ENCODE peak calls at places on chromosomes 3 and 15, in nine cellular contexts. J is T-cell; O is activated CD8-positive, alpha-beta memory T cell treated with anti-CD3 and anti-CD28 coated beads for 48 hours; I is activated CD4-positive, alpha-beta memory T cell treated with anti-CD3 and anti-CD28 coated beads for 36 hours; X is Calu3; Z is NCI-H69; V is iris pigment epithelial cell; Q is A549; U is fibroblast of the conjunctiva. A is an unnamed sample.

GRCh38 chr15:89197503-89197971 is 23.8 kb downstream of the RLBP1 start:
- DNase-seq in J (no peak), O (no peak), I (peak; percentile 55), X (peak; percentile 39), Z (no peak), V (no peak), Q (no peak), U (no peak), A (no peak)

GRCh38 chr3:109257269-109257668 is 59.0 kb downstream of the DPPA2 start:
- DNase-seq in J (no peak), O (no peak), I (no peak), X (no peak), Z (no peak), V (peak; percentile 76), Q (no peak), U (peak; percentile 8), A (peak; percentile 92)

GRCh38 chr15:55799287-55800212 is 56.6 kb upstream of the PRTG start:
- DNase-seq in J (no peak), O (no peak), I (peak; percentile 48), X (peak; percentile 82), Z (peak; percentile 77), V (peak; percentile 59), Q (peak; percentile 63), U (no peak), A (peak; percentile 69)

GRCh38 chr3:57130426-57131209 is 34.5 kb downstream of the IL17RD start:
- DNase-seq in J (no peak), O (no peak), I (no peak), X (no peak), Z (peak; percentile 85), V (no peak), Q (no peak), U (no peak), A (peak; percentile 25)

GRCh38 chr15:64343222-64343621 is 12.8 kb downstream of the CSNK1G1 start:
- DNase-seq in J (no peak), O (no peak), I (no peak), X (no peak), Z (no peak), V (no peak), Q (no peak), U (no peak), A (peak; percentile 13)

GRCh38 chr15:86001200-86001599 is 78.5 kb upstream of the AGBL1 start:
- DNase-seq in J (no peak), O (no peak), I (no peak), X (no peak), Z (no peak), V (no peak), Q (no peak), U (no peak), A (no peak)

GRCh38 chr3:171770689-171771620 is 39.3 kb downstream of the PLD1 start:
- DNase-seq in J (no peak), O (no peak), I (no peak), X (peak; percentile 69), Z (peak; percentile 88), V (peak; percentile 96), Q (peak; percentile 45), U (peak; percentile 85), A (peak; percentile 94)

GRCh38 chr15:64903331-64903950 is 8.3 kb upstream of the ANKDD1A start:
- DNase-seq in J (no peak), O (no peak), I (peak; percentile 52), X (no peak), Z (no peak), V (no peak), Q (no peak), U (no peak), A (no peak)

GRCh38 chr15:59020321-59020720 is 32.9 kb downstream of the RNF111 start:
- DNase-seq in J (no peak), O (no peak), I (no peak), X (no peak), Z (no peak), V (peak; percentile 25), Q (no peak), U (no peak), A (no peak)

GRCh38 chr15:50012790-50013189 is 106.2 kb downstream of the ATP8B4 start:
- DNase-seq in J (no peak), O (no peak), I (no peak), X (no peak), Z (no peak), V (no peak), Q (no peak), U (no peak), A (no peak)

GRCh38 chr15:62071711-62072308 is 5.0 kb downstream of the C2CD4A start:
- DNase-seq in J (no peak), O (no peak), I (no peak), X (no peak), Z (peak; percentile 69), V (peak; percentile 56), Q (peak; percentile 61), U (peak; percentile 31), A (peak; percentile 74)

GRCh38 chr3:46693897-46694235 is 387 bp upstream of the ALS2CL start:
- DNase-seq in J (peak; percentile 41), O (no peak), I (peak; percentile 63), X (no peak), Z (no peak), V (no peak), Q (no peak), U (no peak), A (no peak)

GRCh38 chr3:176663376-176663775 is 533.9 kb downstream of the TBL1XR1 start:
- DNase-seq in J (no peak), O (no peak), I (no peak), X (no peak), Z (peak; percentile 30), V (peak; percentile 57), Q (no peak), U (no peak), A (peak; percentile 21)

GRCh38 chr3:172582712-172583111 is 59.5 kb upstream of the TNFSF10 start:
- DNase-seq in J (no peak), O (no peak), I (no peak), X (no peak), Z (no peak), V (peak; percentile 75), Q (no peak), U (peak; percentile 33), A (peak; percentile 59)

GRCh38 chr3:128112406-128112968 is 11.1 kb downstream of the RUVBL1 start:
- DNase-seq in J (peak; percentile 17), O (no peak), I (peak; percentile 76), X (no peak), Z (peak; percentile 79), V (peak; percentile 91), Q (peak; percentile 36), U (peak; percentile 84), A (peak; percentile 94)

GRCh38 chr15:49331951-49332350 is 91.1 kb upstream of the FGF7 start:
- DNase-seq in J (no peak), O (no peak), I (no peak), X (no peak), Z (no peak), V (peak; percentile 19), Q (no peak), U (no peak), A (peak; percentile 35)

GRCh38 chr3:149585401-149585726 is 72.5 kb downstream of the WWTR1 start:
- DNase-seq in J (no peak), O (no peak), I (no peak), X (no peak), Z (no peak), V (peak; percentile 68), Q (no peak), U (no peak), A (no peak)

GRCh38 chr3:196207159-196207832 is 3.9 kb downstream of the ZDHHC19 start:
- DNase-seq in J (peak; percentile 21), O (no peak), I (no peak), X (peak; percentile 32), Z (no peak), V (no peak), Q (no peak), U (no peak), A (no peak)

A was measured in cardiac fibroblast.